ENCODE peak calls at places on chromosomes 4 and X, in eight cellular contexts. L is epithelial cell of esophagus; V is Peyer's patch; M is coronary artery; Z is central memory CD4-positive, alpha-beta T cell; W is heart right ventricle; E is SW480; X is OCI-LY7. H is an unnamed sample.

GRCh38 chrX:50697691-50698090 is 116.3 kb downstream of the SHROOM4 start:
- DNase-seq in Z (no peak), E (peak), M (no peak), W (no peak), L (peak), X (no peak), V (no peak), H (peak)

GRCh38 chr4:93031431-93032098 is 727.8 kb downstream of the GRID2 start:
- DNase-seq in V (no peak), E (no peak), L (no peak), X (no peak), Z (no peak), W (no peak), M (no peak), H (peak)

GRCh38 chr4:10353110-10353509 is 104.1 kb downstream of the ZNF518B start:
- DNase-seq in W (no peak), Z (no peak), X (no peak), V (no peak), E (no peak), M (no peak), L (peak), H (no peak)

GRCh38 chrX:111282141-111282540 is 11.9 kb upstream of the CAPN6 start:
- DNase-seq in E (no peak), L (no peak), V (no peak), W (no peak), X (no peak), M (no peak), Z (no peak), H (no peak)

GRCh38 chrX:8879750-8880149 is 78.6 kb upstream of the FAM9A start:
- DNase-seq in E (peak), X (peak), L (peak), W (no peak), M (no peak), Z (no peak), V (no peak), H (no peak)

GRCh38 chr4:112448211-112448745 is 67.7 kb downstream of the NEUROG2 start:
- DNase-seq in W (no peak), Z (no peak), E (no peak), M (no peak), L (peak), V (no peak), X (no peak), H (peak)

GRCh38 chrX:74431807-74432206 is 10.5 kb downstream of the SLC16A2 start:
- DNase-seq in L (no peak), W (no peak), E (no peak), X (no peak), V (no peak), Z (no peak), M (no peak), H (no peak)

GRCh38 chr4:15182600-15183222 is 180.4 kb downstream of the CPEB2 start:
- DNase-seq in X (no peak), V (no peak), M (no peak), W (no peak), E (no peak), Z (no peak), L (peak), H (no peak)

GRCh38 chrX:133709486-133709885 is 275.9 kb downstream of the GPC3 start:
- DNase-seq in L (no peak), E (no peak), V (no peak), Z (no peak), M (no peak), X (no peak), W (no peak), H (no peak)

GRCh38 chrX:69319376-69319775 is 154.1 kb upstream of the PJA1 start:
- DNase-seq in L (peak), W (no peak), V (no peak), M (peak), E (no peak), Z (no peak), X (no peak), H (no peak)

GRCh38 chr4:181323061-181323460 is 920.1 kb upstream of the TENM3 start:
- DNase-seq in W (no peak), Z (no peak), M (no peak), V (no peak), E (no peak), X (peak), L (no peak), H (no peak)

GRCh38 chr4:121484633-121485032 is 103.8 kb upstream of the QRFPR start:
- DNase-seq in L (peak), M (no peak), W (no peak), E (peak), X (peak), V (no peak), Z (peak), H (peak)

GRCh38 chr4:36704289-36704688 is 422.9 kb downstream of the DTHD1 start:
- DNase-seq in M (no peak), Z (no peak), X (no peak), E (no peak), L (no peak), V (no peak), W (no peak), H (no peak)

H was measured in astrocyte of the hippocampus.